ENCODE peak calls at places on chromosomes 4 and X, in nine cellular contexts. T, Y, M, N, V, F, G, P and K are unnamed samples.

GRCh38 chr4:162791321-162791720 is 375.4 kb downstream of the NAF1 start:
- DNase-seq in T (no peak), Y (no peak), M (no peak), N (no peak), V (no peak), F (no peak), G (no peak), P (no peak), K (no peak)

GRCh38 chr4:169159614-169160013 is 111.1 kb downstream of the SH3RF1 start:
- DNase-seq in T (no peak), Y (no peak), M (no peak), N (no peak), V (no peak), F (no peak), G (peak; percentile 25), P (no peak), K (no peak)

GRCh38 chr4:78079701-78080430 is 22.7 kb downstream of the FRAS1 start:
- DNase-seq in T (no peak), Y (no peak), M (no peak), N (no peak), V (no peak), F (no peak), G (no peak), P (no peak), K (no peak)

GRCh38 chrX:154313147-154313546 is 17.6 kb downstream of the TKTL1 start:
- DNase-seq in T (no peak), Y (no peak), M (no peak), N (no peak), V (no peak), F (no peak), G (no peak), P (no peak), K (no peak)

GRCh38 chr4:57424231-57424897 is 314.2 kb upstream of the IGFBP7 start:
- DNase-seq in T (no peak), Y (no peak), M (no peak), N (peak; percentile 23), V (no peak), F (peak; percentile 46), G (peak; percentile 90), P (no peak), K (no peak)

GRCh38 chr4:155906554-155907247 is 3.2 kb downstream of the TDO2 start:
- DNase-seq in T (no peak), Y (no peak), M (no peak), N (peak; percentile 33), V (no peak), F (peak; percentile 37), G (peak; percentile 55), P (no peak), K (no peak)

GRCh38 chr4:762211-763190 is 56.9 kb downstream of the PCGF3 start:
- DNase-seq in T (no peak), Y (no peak), M (no peak), N (no peak), V (no peak), F (no peak), G (no peak), P (no peak), K (peak; percentile 33)

GRCh38 chr4:129094347-129094746 is 1.0 kb upstream of the SCLT1 start:
- DNase-seq in T (no peak), Y (no peak), M (no peak), N (no peak), V (no peak), F (no peak), G (no peak), P (no peak), K (no peak)

GRCh38 chr4:167581449-167581965 is 347.2 kb upstream of the SPOCK3 start:
- DNase-seq in T (no peak), Y (no peak), M (no peak), N (no peak), V (no peak), F (no peak), G (no peak), P (no peak), K (peak; percentile 8)

GRCh38 chr4:73978886-73979285 is 2.9 kb downstream of the PF4 start:
- DNase-seq in T (no peak), Y (no peak), M (no peak), N (no peak), V (no peak), F (no peak), G (peak; percentile 80), P (no peak), K (no peak)

GRCh38 chr4:118335316-118335715 is 17.5 kb downstream of the PRSS12 start:
- DNase-seq in T (no peak), Y (no peak), M (no peak), N (no peak), V (no peak), F (peak; percentile 48), G (no peak), P (no peak), K (no peak)

GRCh38 chr4:94369046-94369445 is 26.4 kb upstream of the HPGDS start:
- DNase-seq in T (no peak), Y (no peak), M (no peak), N (no peak), V (no peak), F (no peak), G (no peak), P (no peak), K (no peak)

GRCh38 chr4:137749466-137749865 is 217.2 kb upstream of the PCDH18 start:
- DNase-seq in T (no peak), Y (no peak), M (no peak), N (no peak), V (no peak), F (no peak), G (no peak), P (no peak), K (no peak)

GRCh38 chr4:109434007-109434792 is 585 bp downstream of the SEC24B start:
- DNase-seq in T (peak; percentile 55), Y (no peak), M (no peak), N (peak; percentile 28), V (peak; percentile 14), F (peak; percentile 36), G (peak; percentile 25), P (peak; percentile 32), K (peak; percentile 51)

GRCh38 chrX:34586507-34586906 is 70.6 kb downstream of the TMEM47 start:
- DNase-seq in T (no peak), Y (no peak), M (no peak), N (no peak), V (no peak), F (no peak), G (no peak), P (no peak), K (no peak)

GRCh38 chr4:128220286-128221235 is 67.1 kb downstream of the PGRMC2 start:
- DNase-seq in T (no peak), Y (peak; percentile 36), M (no peak), N (no peak), V (no peak), F (no peak), G (peak; percentile 42), P (peak; percentile 3), K (no peak)

GRCh38 chrX:39808471-39808917 is 289.3 kb downstream of the BCOR start:
- DNase-seq in T (no peak), Y (no peak), M (no peak), N (peak; percentile 18), V (no peak), F (no peak), G (peak; percentile 11), P (no peak), K (no peak)

GRCh38 chr4:57023104-57023503 is 44.4 kb downstream of the POLR2B start:
- DNase-seq in T (no peak), Y (no peak), M (no peak), N (no peak), V (no peak), F (no peak), G (peak; percentile 90), P (no peak), K (no peak)

GRCh38 chr4:68346461-68346860 is 3.4 kb downstream of the YTHDC1 start:
- DNase-seq in T (no peak), Y (no peak), M (no peak), N (no peak), V (no peak), F (no peak), G (peak; percentile 74), P (no peak), K (no peak)
- H3K4me1 ChIP-seq in T (peaks cover 21% of the 10 kb centered on the region), Y (peaks cover 20% of the 10 kb centered on the region), M (peaks cover 3% of the 10 kb centered on the region), N (peaks cover 31% of the 10 kb centered on the region), V (no peaks in the 10 kb centered on the region), F (peaks cover 30% of the 10 kb centered on the region), G (peaks cover 36% of the 10 kb centered on the region), P (peaks cover 70% of the 10 kb centered on the region), K (peaks cover 63% of the 10 kb centered on the region)

DNA sequence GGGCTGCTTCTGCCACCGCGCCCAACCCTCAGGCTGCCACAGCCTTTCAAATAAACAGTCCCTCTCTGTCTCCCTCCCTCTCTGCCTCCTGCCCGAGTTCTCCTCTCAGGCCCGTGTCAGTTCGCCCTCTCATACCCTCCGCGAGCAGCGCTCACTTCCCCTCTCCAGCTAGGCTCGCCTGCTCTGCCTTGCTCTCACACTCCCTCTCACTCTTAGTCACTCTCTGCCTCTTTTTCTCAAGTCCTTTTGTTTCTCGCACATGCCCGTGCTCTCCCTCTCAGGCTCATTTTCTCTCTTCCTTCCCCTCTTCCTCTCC is 3.2 kb downstream of the EFNB1 start:
- DNase-seq in T (peak; percentile 64), Y (no peak), M (no peak), N (no peak), V (no peak), F (no peak), G (peak; percentile 58), P (no peak), K (peak; percentile 67)
- H3K4me3 ChIP-seq in T (peak overlapping the region; percentile 7), Y (no peak overlapping the region), M (no peak overlapping the region), N (peak overlapping the region; percentile 72), V (peak overlapping the region; percentile 99), F (no peak overlapping the region), G (peak overlapping the region; percentile 74), P (no peak overlapping the region), K (peak overlapping the region; percentile 80)

GRCh38 chrX:9902651-9903050 is 64.5 kb upstream of the CLDN34 start:
- DNase-seq in T (peak; percentile 63), Y (no peak), M (no peak), N (no peak), V (no peak), F (no peak), G (peak; percentile 56), P (no peak), K (no peak)
- H3K4me1 ChIP-seq in T (no peaks in the 10 kb centered on the region), Y (peaks cover 38% of the 10 kb centered on the region), M (no peaks in the 10 kb centered on the region), N (no peaks in the 10 kb centered on the region), V (peaks cover 8% of the 10 kb centered on the region), F (no peaks in the 10 kb centered on the region), G (peaks cover 36% of the 10 kb centered on the region), P (no peaks in the 10 kb centered on the region), K (no peaks in the 10 kb centered on the region)

GRCh38 chrX:136207546-136207945 is 43.7 kb downstream of the MAP7D3 start:
- DNase-seq in T (no peak), Y (no peak), M (no peak), N (no peak), V (no peak), F (no peak), G (no peak), P (no peak), K (no peak)

GRCh38 chrX:136210806-136211205 is 40.4 kb downstream of the MAP7D3 start:
- DNase-seq in T (no peak), Y (no peak), M (no peak), N (no peak), V (no peak), F (no peak), G (no peak), P (no peak), K (peak; percentile 81)

GRCh38 chrX:136209016-136209738 is 42.0 kb downstream of the MAP7D3 start:
- DNase-seq in T (peak; percentile 36), Y (no peak), M (no peak), N (peak; percentile 56), V (no peak), F (no peak), G (no peak), P (peak; percentile 27), K (peak; percentile 57)

GRCh38 chrX:136210243-136210642 is 41.0 kb downstream of the MAP7D3 start:
- DNase-seq in T (no peak), Y (no peak), M (no peak), N (no peak), V (no peak), F (no peak), G (no peak), P (no peak), K (no peak)

GRCh38 chrX:136209751-136210150 is 41.4 kb downstream of the MAP7D3 start:
- DNase-seq in T (no peak), Y (no peak), M (no peak), N (no peak), V (no peak), F (no peak), G (no peak), P (no peak), K (no peak)
- H3K4me3 ChIP-seq in T (no peak overlapping the region), Y (no peak overlapping the region), M (no peak overlapping the region), N (no peak overlapping the region), V (no peak overlapping the region), F (no peak overlapping the region), G (no peak overlapping the region), P (no peak overlapping the region), K (no peak overlapping the region)